ENCODE peak calls at places on chromosomes 11 and 22, in five cellular contexts. One of them, this sample, is unnamed.

GRCh38 chr22:49561338-49561737 is 266.3 kb downstream of the BRD1 start:
- DNase-seq in LHCN-M2: no peak
- DNase-seq in cardiac muscle cell: no peak
- DNase-seq in MG63: no peak
- DNase-seq in GOT3: no peak
- DNase-seq in this sample: no peak

GRCh38 chr11:74611369-74611861 is 19.0 kb downstream of the POLD3 start:
- DNase-seq in cardiac muscle cell: peak
- DNase-seq in GOT3: no peak
- DNase-seq in LHCN-M2: peak
- DNase-seq in MG63: no peak
- DNase-seq in this sample: peak

GRCh38 chr22:23764931-23765881 is 2.4 kb downstream of the C22orf15 start:
- DNase-seq in LHCN-M2: no peak
- DNase-seq in GOT3: no peak
- DNase-seq in MG63: no peak
- DNase-seq in cardiac muscle cell: no peak
- DNase-seq in this sample: no peak

GRCh38 chr11:63854696-63855095 is 15.8 kb downstream of the MARK2 start:
- DNase-seq in GOT3: no peak
- DNase-seq in LHCN-M2: no peak
- DNase-seq in cardiac muscle cell: no peak
- DNase-seq in MG63: no peak
- DNase-seq in this sample: no peak

GRCh38 chr11:3136542-3137455 is 28.3 kb downstream of the OSBPL5 start:
- DNase-seq in LHCN-M2: peak
- DNase-seq in GOT3: no peak
- DNase-seq in MG63: no peak
- DNase-seq in cardiac muscle cell: no peak
- DNase-seq in this sample: no peak

GRCh38 chr11:64667154-64667745 is 55.7 kb downstream of the NRXN2 start:
- DNase-seq in cardiac muscle cell: no peak
- DNase-seq in GOT3: no peak
- DNase-seq in MG63: no peak
- DNase-seq in LHCN-M2: no peak
- DNase-seq in this sample: peak

GRCh38 chr22:22941831-22942510 is 54.4 kb downstream of the IGLL5 start:
- DNase-seq in cardiac muscle cell: no peak
- DNase-seq in MG63: no peak
- DNase-seq in LHCN-M2: no peak
- DNase-seq in GOT3: no peak
- DNase-seq in this sample: no peak

GRCh38 chr11:62432695-62433094 is 13.9 kb downstream of the SCGB1A1 start:
- DNase-seq in LHCN-M2: no peak
- DNase-seq in cardiac muscle cell: no peak
- DNase-seq in GOT3: no peak
- DNase-seq in MG63: no peak
- DNase-seq in this sample: no peak

GRCh38 chr22:20810645-20811044 is 36.7 kb downstream of the SERPIND1 start:
- DNase-seq in cardiac muscle cell: no peak
- DNase-seq in LHCN-M2: no peak
- DNase-seq in GOT3: no peak
- DNase-seq in MG63: no peak
- DNase-seq in this sample: no peak

GRCh38 chr11:109033627-109034340 is 368.9 kb downstream of the DDX10 start:
- DNase-seq in GOT3: no peak
- DNase-seq in LHCN-M2: peak
- DNase-seq in cardiac muscle cell: no peak
- DNase-seq in MG63: peak
- DNase-seq in this sample: no peak

GRCh38 chr11:86202013-86202336 is 42.6 kb upstream of the EED start:
- DNase-seq in LHCN-M2: no peak
- DNase-seq in cardiac muscle cell: no peak
- DNase-seq in GOT3: no peak
- DNase-seq in MG63: no peak
- DNase-seq in this sample: no peak

GRCh38 chr22:49320714-49321476 is 506.8 kb downstream of the BRD1 start:
- DNase-seq in cardiac muscle cell: no peak
- DNase-seq in LHCN-M2: no peak
- DNase-seq in MG63: no peak
- DNase-seq in GOT3: no peak
- DNase-seq in this sample: no peak

GRCh38 chr11:108748971-108749370 is 84.1 kb downstream of the DDX10 start:
- DNase-seq in GOT3: no peak
- DNase-seq in cardiac muscle cell: no peak
- DNase-seq in LHCN-M2: no peak
- DNase-seq in MG63: no peak
- DNase-seq in this sample: no peak

GRCh38 chr11:34203377-34203801 is 98.0 kb downstream of the NAT10 start:
- DNase-seq in LHCN-M2: no peak
- DNase-seq in MG63: no peak
- DNase-seq in GOT3: no peak
- DNase-seq in cardiac muscle cell: no peak
- DNase-seq in this sample: no peak

GRCh38 chr11:1760351-1761109 is 3.2 kb downstream of the CTSD start:
- DNase-seq in MG63: peak
- DNase-seq in cardiac muscle cell: peak
- DNase-seq in LHCN-M2: peak
- DNase-seq in GOT3: no peak
- DNase-seq in this sample: no peak

GRCh38 chr22:38056969-38057841 is at the start of gene PICK1:
- DNase-seq in LHCN-M2: peak
- DNase-seq in cardiac muscle cell: peak
- DNase-seq in GOT3: peak
- DNase-seq in MG63: peak
- DNase-seq in this sample: peak

GRCh38 chr11:129277216-129277838 is 85.2 kb upstream of the ARHGAP32 start:
- DNase-seq in LHCN-M2: peak
- DNase-seq in cardiac muscle cell: peak
- DNase-seq in GOT3: no peak
- DNase-seq in MG63: no peak
- DNase-seq in this sample: no peak

GRCh38 chr22:47051435-47052175 is 289.2 kb downstream of the TBC1D22A start:
- DNase-seq in cardiac muscle cell: no peak
- DNase-seq in GOT3: no peak
- DNase-seq in LHCN-M2: no peak
- DNase-seq in MG63: no peak
- DNase-seq in this sample: peak

GRCh38 chr11:122028561-122028960 is 87.5 kb downstream of the BLID start:
- DNase-seq in cardiac muscle cell: no peak
- DNase-seq in GOT3: no peak
- DNase-seq in LHCN-M2: no peak
- DNase-seq in MG63: no peak
- DNase-seq in this sample: no peak

GRCh38 chr11:34044664-34045485 is 6.7 kb upstream of the CAPRIN1 start:
- DNase-seq in GOT3: no peak
- DNase-seq in MG63: peak
- DNase-seq in LHCN-M2: peak
- DNase-seq in cardiac muscle cell: no peak
- DNase-seq in this sample: peak

GRCh38 chr22:19643448-19644313 is 70.6 kb upstream of the SEPTIN5 start:
- DNase-seq in LHCN-M2: no peak
- DNase-seq in GOT3: no peak
- DNase-seq in cardiac muscle cell: no peak
- DNase-seq in MG63: no peak
- DNase-seq in this sample: no peak

This sample was measured in neural progenitor cell.